ENCODE peak calls at places on chromosomes 12 and 14, in four cellular contexts. I is HT-29, F is Panc1, K is AG20443. T is an unnamed sample.

GRCh38 chr12:56103823-56104108 is 593 bp upstream of the PA2G4 start:
- DNase-seq in I (no peak), F (no peak), K (no peak), T (no peak)

GRCh38 chr14:56125772-56126411 is 7.7 kb downstream of the PELI2 start:
- DNase-seq in I (no peak), F (no peak), K (no peak), T (no peak)

GRCh38 chr12:96989916-96990315 is 82.9 kb downstream of the NEDD1 start:
- DNase-seq in I (peak), F (no peak), K (no peak), T (no peak)

GRCh38 chr12:20367731-20368652 is at the start of gene PDE3A:
- DNase-seq in I (no peak), F (no peak), K (peak), T (no peak)

GRCh38 chr12:78430501-78430900 is 434.1 kb upstream of the SYT1 start:
- DNase-seq in I (no peak), F (no peak), K (no peak), T (no peak)

GRCh38 chr12:68034567-68034966 is 45.3 kb downstream of the IFNG-AS1 start:
- DNase-seq in I (peak), F (no peak), K (no peak), T (no peak)

GRCh38 chr14:103337794-103338193 is 3.8 kb downstream of the EIF5 start:
- DNase-seq in I (no peak), F (no peak), K (no peak), T (no peak)

GRCh38 chr12:49868952-49869815 is 26.3 kb upstream of the BCDIN3D start:
- DNase-seq in I (peak), F (no peak), K (peak), T (peak)

GRCh38 chr14:61347771-61348443 is 26.5 kb downstream of the PRKCH start:
- DNase-seq in I (no peak), F (no peak), K (no peak), T (no peak)

GRCh38 chr12:93957180-93957579 is 191.2 kb upstream of the PLXNC1 start:
- DNase-seq in I (no peak), F (no peak), K (no peak), T (no peak)

GRCh38 chr14:96151242-96151641 is 53.4 kb upstream of the BDKRB2 start:
- DNase-seq in I (no peak), F (no peak), K (no peak), T (no peak)

GRCh38 chr12:58496411-58496810 is 423.9 kb downstream of the LRIG3 start:
- DNase-seq in I (peak), F (no peak), K (no peak), T (no peak)

GRCh38 chr14:72350215-72350614 is 418.0 kb downstream of the RGS6 start:
- DNase-seq in I (no peak), F (no peak), K (no peak), T (no peak)

GRCh38 chr14:59918824-59919581 is 941 bp upstream of the LRRC9 start:
- DNase-seq in I (no peak), F (no peak), K (peak), T (no peak)

GRCh38 chr12:11807453-11807852 is 158.0 kb downstream of the ETV6 start:
- DNase-seq in I (no peak), F (no peak), K (no peak), T (no peak)

GRCh38 chr14:50943943-50944646 is at the start of gene PYGL:
- DNase-seq in I (peak), F (no peak), K (peak), T (peak)